ENCODE peak calls at places on chromosomes 6 and 20, in six cellular contexts. One of them, this sample, is unnamed.
A peak's percentile ranks its signal among the peaks of the same experiment; 100 is the strongest.

GRCh38 chr6:119720160-119720559 is 370.6 kb upstream of the MAN1A1 start:
- DNase-seq in foreskin fibroblast: no peak
- DNase-seq in activated CD4-positive, alpha-beta T cell treated with anti-CD3 and anti-CD28 coated beads, Interleukin-2, amount 50 U/mL, for 24 hours: no peak
- DNase-seq in HTR-8/SVneo: no peak
- DNase-seq in Calu3: no peak
- DNase-seq in naive B cell: no peak
- DNase-seq in this sample: no peak

GRCh38 chr6:52754443-52754842 is 8.8 kb downstream of the GSTA2 start:
- DNase-seq in foreskin fibroblast: no peak
- DNase-seq in activated CD4-positive, alpha-beta T cell treated with anti-CD3 and anti-CD28 coated beads, Interleukin-2, amount 50 U/mL, for 24 hours: no peak
- DNase-seq in naive B cell: no peak
- DNase-seq in HTR-8/SVneo: no peak
- DNase-seq in Calu3: no peak
- DNase-seq in this sample: no peak

GRCh38 chr6:93568169-93568568 is 148.8 kb upstream of the EPHA7 start:
- DNase-seq in HTR-8/SVneo: no peak
- DNase-seq in activated CD4-positive, alpha-beta T cell treated with anti-CD3 and anti-CD28 coated beads, Interleukin-2, amount 50 U/mL, for 24 hours: no peak
- DNase-seq in foreskin fibroblast: no peak
- DNase-seq in Calu3: no peak
- DNase-seq in naive B cell: no peak
- DNase-seq in this sample: no peak

GRCh38 chr20:57539889-57540288 is 14.9 kb upstream of the CTCFL start:
- DNase-seq in Calu3: no peak
- DNase-seq in HTR-8/SVneo: no peak
- DNase-seq in foreskin fibroblast: no peak
- DNase-seq in naive B cell: no peak
- DNase-seq in activated CD4-positive, alpha-beta T cell treated with anti-CD3 and anti-CD28 coated beads, Interleukin-2, amount 50 U/mL, for 24 hours: no peak
- DNase-seq in this sample: no peak

GRCh38 chr6:45631396-45631795 is 253.7 kb upstream of the SUPT3H start:
- DNase-seq in Calu3: no peak
- DNase-seq in foreskin fibroblast: no peak
- DNase-seq in naive B cell: no peak
- DNase-seq in activated CD4-positive, alpha-beta T cell treated with anti-CD3 and anti-CD28 coated beads, Interleukin-2, amount 50 U/mL, for 24 hours: no peak
- DNase-seq in HTR-8/SVneo: no peak
- DNase-seq in this sample: no peak

GRCh38 chr6:33620584-33621395 is at the start of gene ITPR3:
- DNase-seq in naive B cell: peak; percentile 80
- DNase-seq in foreskin fibroblast: no peak
- DNase-seq in Calu3: peak; percentile 83
- DNase-seq in HTR-8/SVneo: peak; percentile 83
- DNase-seq in activated CD4-positive, alpha-beta T cell treated with anti-CD3 and anti-CD28 coated beads, Interleukin-2, amount 50 U/mL, for 24 hours: peak; percentile 53
- DNase-seq in this sample: no peak

GRCh38 chr20:55172310-55173002 is 697.1 kb downstream of the DOK5 start:
- DNase-seq in foreskin fibroblast: no peak
- DNase-seq in HTR-8/SVneo: no peak
- DNase-seq in activated CD4-positive, alpha-beta T cell treated with anti-CD3 and anti-CD28 coated beads, Interleukin-2, amount 50 U/mL, for 24 hours: no peak
- DNase-seq in naive B cell: no peak
- DNase-seq in Calu3: no peak
- DNase-seq in this sample: no peak

GRCh38 chr20:5888051-5888450 is 62.3 kb downstream of the TRMT6 start:
- DNase-seq in Calu3: no peak
- DNase-seq in naive B cell: no peak
- DNase-seq in HTR-8/SVneo: no peak
- DNase-seq in activated CD4-positive, alpha-beta T cell treated with anti-CD3 and anti-CD28 coated beads, Interleukin-2, amount 50 U/mL, for 24 hours: no peak
- DNase-seq in foreskin fibroblast: no peak
- DNase-seq in this sample: no peak

GRCh38 chr6:42162812-42163211 is 10.4 kb upstream of the GUCA1A start:
- DNase-seq in naive B cell: no peak
- DNase-seq in foreskin fibroblast: no peak
- DNase-seq in activated CD4-positive, alpha-beta T cell treated with anti-CD3 and anti-CD28 coated beads, Interleukin-2, amount 50 U/mL, for 24 hours: no peak
- DNase-seq in Calu3: no peak
- DNase-seq in HTR-8/SVneo: no peak
- DNase-seq in this sample: no peak

GRCh38 chr6:143225929-143226328 is 165.2 kb downstream of the AIG1 start:
- DNase-seq in foreskin fibroblast: no peak
- DNase-seq in HTR-8/SVneo: no peak
- DNase-seq in Calu3: no peak
- DNase-seq in activated CD4-positive, alpha-beta T cell treated with anti-CD3 and anti-CD28 coated beads, Interleukin-2, amount 50 U/mL, for 24 hours: no peak
- DNase-seq in naive B cell: no peak
- DNase-seq in this sample: no peak

GRCh38 chr6:129844118-129844891 is 16.8 kb downstream of the TMEM244 start:
- DNase-seq in naive B cell: no peak
- DNase-seq in foreskin fibroblast: peak; percentile 76
- DNase-seq in HTR-8/SVneo: peak; percentile 75
- DNase-seq in activated CD4-positive, alpha-beta T cell treated with anti-CD3 and anti-CD28 coated beads, Interleukin-2, amount 50 U/mL, for 24 hours: no peak
- DNase-seq in Calu3: no peak
- DNase-seq in this sample: peak; percentile 27

GRCh38 chr6:62283828-62284411 is 2.1 kb downstream of the KHDRBS2 start:
- DNase-seq in Calu3: peak; percentile 4
- DNase-seq in activated CD4-positive, alpha-beta T cell treated with anti-CD3 and anti-CD28 coated beads, Interleukin-2, amount 50 U/mL, for 24 hours: no peak
- DNase-seq in naive B cell: peak; percentile 46
- DNase-seq in foreskin fibroblast: no peak
- DNase-seq in HTR-8/SVneo: no peak
- DNase-seq in this sample: peak; percentile 14

GRCh38 chr6:56087421-56087820 is 160.0 kb downstream of the COL21A1 start:
- DNase-seq in foreskin fibroblast: no peak
- DNase-seq in naive B cell: no peak
- DNase-seq in HTR-8/SVneo: no peak
- DNase-seq in activated CD4-positive, alpha-beta T cell treated with anti-CD3 and anti-CD28 coated beads, Interleukin-2, amount 50 U/mL, for 24 hours: no peak
- DNase-seq in Calu3: no peak
- DNase-seq in this sample: peak; percentile 78